ENCODE peak calls at places on chromosomes 4 and X, in six cellular contexts. U, L, F, E, X and K are unnamed samples.
A peak's percentile ranks its signal among the peaks of the same experiment; 100 is the strongest.

GRCh38 chrX:129690435-129690834 is 35.7 kb upstream of the APLN start:
- DNase-seq in U (no peak), L (peak; percentile 77), F (no peak), E (no peak), X (no peak), K (no peak)

GRCh38 chr4:24589448-24589847 is 5.1 kb upstream of the DHX15 start:
- DNase-seq in U (no peak), L (no peak), F (no peak), E (no peak), X (no peak), K (no peak)

GRCh38 chr4:64777286-64777685 is 368.0 kb upstream of the TECRL start:
- DNase-seq in U (no peak), L (no peak), F (no peak), E (no peak), X (no peak), K (no peak)

GRCh38 chr4:24963277-24963676 is 50.4 kb upstream of the CCDC149 start:
- DNase-seq in U (no peak), L (no peak), F (no peak), E (no peak), X (no peak), K (no peak)

GRCh38 chr4:82951196-82951595 is 50.7 kb downstream of the THAP9 start:
- DNase-seq in U (no peak), L (peak; percentile 1), F (no peak), E (no peak), X (no peak), K (no peak)

GRCh38 chr4:156953951-156954350 is 17.6 kb downstream of the PDGFC start:
- DNase-seq in U (no peak), L (no peak), F (no peak), E (no peak), X (no peak), K (no peak)

GRCh38 chr4:145842224-145842887 is 96.3 kb downstream of the ZNF827 start:
- DNase-seq in U (no peak), L (no peak), F (no peak), E (no peak), X (no peak), K (no peak)

GRCh38 chr4:6309755-6310154 is 40.1 kb downstream of the WFS1 start:
- DNase-seq in U (no peak), L (no peak), F (no peak), E (no peak), X (no peak), K (no peak)